ENCODE peak calls at places on chromosomes 5 and 9, in ten cellular contexts. W is stimulated activated CD8-positive, alpha-beta memory T cell treated with anti-CD3 and anti-CD28 coated beads, Interleukin-2, amount 100 ng/mL, for 1 hour; D is CD4-positive, alpha-beta memory T cell; R is NB4; U is GM04504; F is CD8-positive, alpha-beta memory T cell; Y is aorta; H is NCI-H1092; T is mucosa of gallbladder; I is activated gamma-delta T cell treated with anti-CD3 and anti-CD28 coated beads, Interleukin-2, amount 50 U/mL, for 16 hours. O is an unnamed sample.

GRCh38 chr9:119861801-119862200 is 492.6 kb upstream of the BRINP1 start:
- DNase-seq in T (no peak), I (no peak), U (no peak), F (no peak), H (no peak), R (no peak), Y (no peak), D (no peak), W (no peak), O (no peak)

GRCh38 chr5:135339623-135340022 is 59.4 kb downstream of the MACROH2A1 start:
- DNase-seq in R (no peak), W (no peak), I (no peak), F (no peak), Y (peak; percentile 20), T (no peak), H (no peak), U (no peak), D (no peak), O (no peak)

GRCh38 chr5:144122641-144123040 is 47.8 kb downstream of the YIPF5 start:
- DNase-seq in U (no peak), Y (no peak), D (no peak), W (no peak), H (no peak), F (no peak), T (no peak), R (no peak), I (no peak), O (no peak)

GRCh38 chr9:32424616-32425015 is 40.2 kb downstream of the ACO1 start:
- DNase-seq in R (no peak), T (no peak), Y (no peak), F (no peak), I (no peak), H (no peak), U (no peak), W (no peak), D (no peak), O (no peak)

GRCh38 chr9:74824654-74825053 is 63.1 kb downstream of the TRPM6 start:
- DNase-seq in I (no peak), U (no peak), F (no peak), D (no peak), T (no peak), W (no peak), Y (no peak), R (no peak), H (no peak), O (no peak)

GRCh38 chr5:97266576-97266975 is 83.5 kb upstream of the RIOK2 start:
- DNase-seq in U (no peak), R (no peak), T (peak; percentile 34), D (no peak), I (no peak), Y (no peak), H (no peak), W (no peak), F (no peak), O (no peak)

GRCh38 chr9:121302786-121303185 is 34.8 kb downstream of the GSN start:
- DNase-seq in Y (peak; percentile 70), W (no peak), T (no peak), I (no peak), U (no peak), H (no peak), F (no peak), D (no peak), R (no peak), O (no peak)

GRCh38 chr9:4430492-4431261 is 59.6 kb upstream of the SLC1A1 start:
- DNase-seq in R (peak; percentile 31), U (no peak), I (no peak), H (no peak), T (no peak), W (no peak), D (no peak), F (no peak), Y (no peak), O (no peak)

GRCh38 chr5:177194278-177194677 is 60.7 kb downstream of the NSD1 start:
- DNase-seq in D (no peak), F (no peak), Y (no peak), U (peak; percentile 94), W (no peak), H (no peak), R (no peak), I (no peak), T (no peak), O (no peak)

GRCh38 chr9:101509572-101509971 is 24.1 kb upstream of the RNF20 start:
- DNase-seq in I (no peak), H (no peak), U (no peak), D (no peak), R (no peak), F (no peak), Y (no peak), W (no peak), T (no peak), O (no peak)

GRCh38 chr5:39373797-39374196 is 9.5 kb upstream of the C9 start:
- DNase-seq in R (no peak), W (no peak), T (no peak), D (no peak), Y (no peak), I (no peak), H (no peak), U (no peak), F (no peak), O (no peak)

GRCh38 chr9:94700445-94700844 is 26.1 kb upstream of the AOPEP start:
- DNase-seq in F (no peak), T (no peak), Y (no peak), H (no peak), U (no peak), W (no peak), D (no peak), R (no peak), I (no peak), O (no peak)

GRCh38 chr9:127874301-127875216 is 2.9 kb downstream of the AK1 start:
- DNase-seq in Y (peak; percentile 79), H (no peak), I (no peak), T (no peak), U (no peak), D (no peak), W (no peak), R (no peak), F (no peak), O (no peak)

GRCh38 chr5:143650296-143650695 is 161.7 kb upstream of the HMHB1 start:
- DNase-seq in U (no peak), F (no peak), T (no peak), W (no peak), I (no peak), Y (no peak), R (no peak), D (no peak), H (no peak), O (no peak)

GRCh38 chr9:136709454-136710109 is 2.8 kb upstream of the DIPK1B start:
- DNase-seq in D (no peak), R (no peak), T (no peak), W (no peak), Y (no peak), H (no peak), I (no peak), U (no peak), F (no peak), O (no peak)

GRCh38 chr5:16693879-16694278 is 77.1 kb upstream of the RETREG1 start:
- DNase-seq in I (no peak), H (no peak), D (no peak), U (no peak), R (no peak), F (no peak), T (no peak), W (no peak), Y (no peak), O (no peak)

GRCh38 chr5:28066856-28067255 is 1028.5 kb upstream of the CDH9 start:
- DNase-seq in F (no peak), Y (no peak), U (no peak), H (no peak), T (no peak), D (no peak), R (no peak), W (no peak), I (no peak), O (no peak)

GRCh38 chr5:78801413-78801812 is 152.8 kb upstream of the LHFPL2 start:
- DNase-seq in F (no peak), T (no peak), Y (no peak), W (no peak), D (no peak), I (no peak), H (no peak), R (no peak), U (no peak), O (no peak)

GRCh38 chr5:121525731-121526130 is 326.0 kb upstream of the FTMT start:
- DNase-seq in I (no peak), Y (no peak), H (no peak), D (no peak), T (no peak), U (no peak), F (no peak), W (no peak), R (no peak), O (no peak)

GRCh38 chr9:129351642-129352151 is 173.6 kb upstream of the IER5L start:
- DNase-seq in T (no peak), W (no peak), H (no peak), U (no peak), R (no peak), D (no peak), F (no peak), I (no peak), Y (no peak), O (peak; percentile 43)

O was measured in NCI-H1436.